ENCODE peak calls at places on chromosomes 7 and 10, in four cellular contexts. One of them, this sample, is unnamed.

GRCh38 chr7:149729586-149729982 is 43.8 kb downstream of the ZNF467 start:
- DNase-seq in AG04450: no peak
- DNase-seq in GM10248: no peak
- DNase-seq in SJSA1: no peak
- DNase-seq in this sample: no peak

GRCh38 chr10:122128357-122128756 is 139.4 kb downstream of the TACC2 start:
- DNase-seq in GM10248: no peak
- DNase-seq in SJSA1: no peak
- DNase-seq in AG04450: no peak
- DNase-seq in this sample: peak

GRCh38 chr7:6508950-6509349 is 42.3 kb downstream of the GRID2IP start:
- DNase-seq in SJSA1: no peak
- DNase-seq in GM10248: no peak
- DNase-seq in AG04450: no peak
- DNase-seq in this sample: no peak

GRCh38 chr7:128900237-128900636 is 10.3 kb downstream of the KCP start:
- DNase-seq in GM10248: no peak
- DNase-seq in AG04450: no peak
- DNase-seq in SJSA1: no peak
- DNase-seq in this sample: no peak

GRCh38 chr7:121002-121401 is 71.4 kb upstream of the FAM20C start:
- DNase-seq in GM10248: no peak
- DNase-seq in AG04450: no peak
- DNase-seq in SJSA1: no peak
- DNase-seq in this sample: no peak

GRCh38 chr7:106521115-106521514 is 139.8 kb downstream of the CCDC71L start:
- DNase-seq in GM10248: peak
- DNase-seq in SJSA1: no peak
- DNase-seq in AG04450: no peak
- DNase-seq in this sample: no peak

GRCh38 chr7:18352339-18353255 is 143.0 kb upstream of the HDAC9 start:
- DNase-seq in SJSA1: peak
- DNase-seq in GM10248: peak
- DNase-seq in AG04450: peak
- DNase-seq in this sample: peak

GRCh38 chr7:53350241-53350640 is 314.8 kb downstream of the POM121L12 start:
- DNase-seq in AG04450: no peak
- DNase-seq in SJSA1: no peak
- DNase-seq in GM10248: no peak
- DNase-seq in this sample: peak

GRCh38 chr10:780536-781524 is 91.4 kb upstream of the DIP2C start:
- DNase-seq in GM10248: no peak
- DNase-seq in SJSA1: no peak
- DNase-seq in AG04450: no peak
- DNase-seq in this sample: no peak

GRCh38 chr10:129277080-129277479 is 190.0 kb upstream of the MGMT start:
- DNase-seq in AG04450: no peak
- DNase-seq in SJSA1: no peak
- DNase-seq in GM10248: no peak
- DNase-seq in this sample: peak

GRCh38 chr7:130566168-130566897 is 74.4 kb downstream of the MEST start:
- DNase-seq in AG04450: no peak
- DNase-seq in GM10248: no peak
- DNase-seq in SJSA1: no peak
- DNase-seq in this sample: peak

GRCh38 chr7:30992414-30992813 is 28.7 kb downstream of the GHRHR start:
- DNase-seq in AG04450: no peak
- DNase-seq in SJSA1: no peak
- DNase-seq in GM10248: no peak
- DNase-seq in this sample: no peak

GRCh38 chr7:16982640-16983103 is 100.9 kb upstream of the AGR3 start:
- DNase-seq in AG04450: no peak
- DNase-seq in GM10248: no peak
- DNase-seq in SJSA1: peak
- DNase-seq in this sample: no peak

GRCh38 chr10:6046458-6047325 is 15.5 kb downstream of the IL2RA start:
- DNase-seq in AG04450: no peak
- DNase-seq in GM10248: no peak
- DNase-seq in SJSA1: no peak
- DNase-seq in this sample: no peak

GRCh38 chr10:132538790-132539421 is 1.3 kb downstream of the INPP5A start:
- DNase-seq in GM10248: no peak
- DNase-seq in AG04450: no peak
- DNase-seq in SJSA1: no peak
- DNase-seq in this sample: peak

GRCh38 chr7:134552105-134552504 is 3.2 kb downstream of the AKR1B15 start:
- DNase-seq in SJSA1: no peak
- DNase-seq in AG04450: no peak
- DNase-seq in GM10248: no peak
- DNase-seq in this sample: no peak

GRCh38 chr10:130957978-130958377 is 353.5 kb downstream of the TCERG1L start:
- DNase-seq in SJSA1: no peak
- DNase-seq in GM10248: no peak
- DNase-seq in AG04450: no peak
- DNase-seq in this sample: no peak

GRCh38 chr7:7966141-7966734 is 2.4 kb upstream of the GLCCI1 start:
- DNase-seq in SJSA1: no peak
- DNase-seq in GM10248: no peak
- DNase-seq in AG04450: no peak
- DNase-seq in this sample: no peak

GRCh38 chr10:113753020-113753692 is 1.7 kb downstream of the PLEKHS1 start:
- DNase-seq in GM10248: no peak
- DNase-seq in SJSA1: no peak
- DNase-seq in AG04450: peak
- DNase-seq in this sample: no peak